ENCODE peak calls at places on chromosome 6, in eight cellular contexts. W, B, R, G, S, A, H and F are unnamed samples.
A peak's percentile ranks its signal among the peaks of the same experiment; 100 is the strongest.

GRCh38 chr6:116413357-116413756 is 42.6 kb downstream of the DSE start:
- DNase-seq in S (no peak), A (no peak), H (no peak), B (no peak), W (no peak), G (no peak), R (no peak), F (no peak)

GRCh38 chr6:111585241-111585968 is 20.3 kb downstream of the TRAF3IP2 start:
- DNase-seq in S (no peak), W (no peak), R (no peak), H (peak; percentile 57), G (no peak), A (no peak), B (peak; percentile 83), F (no peak)

GRCh38 chr6:12138377-12138776 is 126.3 kb downstream of the HIVEP1 start:
- DNase-seq in A (no peak), B (no peak), G (no peak), W (no peak), H (no peak), R (no peak), S (no peak), F (no peak)

GRCh38 chr6:36241728-36242127 is 28.1 kb upstream of the PNPLA1 start:
- DNase-seq in A (no peak), G (peak; percentile 71), B (peak; percentile 37), R (no peak), H (no peak), W (no peak), S (no peak), F (no peak)

GRCh38 chr6:129181001-129181400 is 298.1 kb downstream of the LAMA2 start:
- DNase-seq in A (no peak), S (no peak), B (no peak), R (no peak), W (no peak), H (no peak), G (no peak), F (no peak)

GRCh38 chr6:18586133-18586532 is 199.0 kb downstream of the RNF144B start:
- DNase-seq in W (no peak), H (no peak), B (no peak), S (no peak), G (no peak), R (no peak), A (no peak), F (no peak)

GRCh38 chr6:169986171-169986847 is 234.9 kb downstream of the ERMARD start:
- DNase-seq in W (no peak), R (no peak), H (no peak), S (no peak), G (no peak), B (no peak), A (no peak), F (no peak)

GRCh38 chr6:81241717-81242116 is 510.8 kb downstream of the TENT5A start:
- DNase-seq in G (no peak), W (peak; percentile 23), S (peak; percentile 70), B (peak; percentile 65), R (peak; percentile 43), H (peak; percentile 52), A (peak; percentile 68), F (peak; percentile 27)

GRCh38 chr6:108564178-108564577 is 3.5 kb downstream of the FOXO3 start:
- DNase-seq in S (no peak), W (no peak), R (no peak), H (peak; percentile 92), A (no peak), G (no peak), B (peak; percentile 95), F (peak; percentile 76)

GRCh38 chr6:33771342-33772113 is 17.4 kb downstream of the LEMD2 start:
- DNase-seq in R (peak; percentile 95), W (peak; percentile 92), G (peak; percentile 70), B (peak; percentile 97), A (peak; percentile 96), S (peak; percentile 94), H (peak; percentile 50), F (peak; percentile 19)

GRCh38 chr6:170162771-170163404 is 128.0 kb downstream of the DLL1 start:
- DNase-seq in R (no peak), B (no peak), G (no peak), W (no peak), H (no peak), S (no peak), A (no peak), F (no peak)

GRCh38 chr6:38638941-38639497 is 710 bp downstream of the BTBD9 start:
- DNase-seq in G (peak; percentile 45), H (peak; percentile 37), R (peak; percentile 55), B (peak; percentile 87), W (no peak), S (peak; percentile 77), A (peak; percentile 56), F (peak; percentile 3)

GRCh38 chr6:156308604-156309003 is 468.6 kb upstream of the ARID1B start:
- DNase-seq in W (no peak), B (no peak), R (no peak), A (no peak), S (no peak), H (no peak), G (no peak), F (no peak)

GRCh38 chr6:19869464-19869863 is 32.3 kb downstream of the ID4 start:
- DNase-seq in A (peak; percentile 49), S (no peak), B (no peak), W (no peak), G (peak; percentile 66), H (peak; percentile 14), R (peak; percentile 33), F (no peak)

GRCh38 chr6:28597924-28598323 is 72.2 kb downstream of the GPX5 start:
- DNase-seq in W (peak; percentile 44), H (peak; percentile 22), S (peak; percentile 33), G (no peak), A (peak; percentile 66), R (peak; percentile 43), B (peak; percentile 17), F (peak; percentile 42)

GRCh38 chr6:79076160-79076559 is 1.9 kb downstream of the PHIP start:
- DNase-seq in W (peak; percentile 7), A (no peak), G (peak; percentile 10), S (no peak), B (peak; percentile 50), R (no peak), H (no peak), F (no peak)

GRCh38 chr6:10659697-10660348 is 34.6 kb downstream of the C6orf52 start:
- DNase-seq in B (no peak), R (peak; percentile 39), S (peak; percentile 61), W (peak; percentile 46), G (no peak), H (no peak), A (peak; percentile 69), F (no peak)
- H3K4me3 ChIP-seq in B (no peak overlapping the region), R (peak overlapping the region; percentile 28), S (peak overlapping the region; percentile 29), W (peak overlapping the region; percentile 51), G (no peak overlapping the region), H (no peak overlapping the region), A (peak overlapping the region; percentile 73), F (no peak overlapping the region)

GRCh38 chr6:13248053-13248452 is 80.3 kb downstream of the TBC1D7 start:
- DNase-seq in G (no peak), H (peak; percentile 14), A (peak; percentile 47), W (no peak), S (peak; percentile 28), B (no peak), R (peak; percentile 9), F (no peak)
- TF ChIP-seq EZH2phosphoT487 in G (no peak), H (no peak), A (no peak), W (no peak), S (no peak), B (no peak), R (no peak), F (no peak)

GRCh38 chr6:71983131-71983530 is 96.8 kb downstream of the RIMS1 start:
- DNase-seq in B (no peak), A (no peak), H (no peak), S (no peak), W (no peak), R (no peak), G (no peak), F (no peak)
- H3K4me2 ChIP-seq in B (no peak overlapping the region), A (no peak overlapping the region), H (no peak overlapping the region), S (no peak overlapping the region), W (no peak overlapping the region), R (no peak overlapping the region), G (no peak overlapping the region), F (no peak overlapping the region)

GRCh38 chr6:31465185-31465536 is 32.8 kb upstream of the MICB start:
- DNase-seq in B (no peak), R (no peak), W (no peak), G (no peak), S (no peak), A (no peak), H (no peak), F (no peak)

GRCh38 chr6:31464252-31465184 is 33.4 kb upstream of the MICB start:
- DNase-seq in G (no peak), B (no peak), W (no peak), S (no peak), A (no peak), H (no peak), R (no peak), F (no peak)

GRCh38 chr6:31466466-31466865 is 31.5 kb upstream of the MICB start:
- DNase-seq in B (no peak), H (no peak), G (no peak), W (no peak), A (no peak), S (no peak), R (no peak), F (no peak)

GRCh38 chr6:31467151-31467550 is 30.8 kb upstream of the MICB start:
- DNase-seq in S (no peak), W (no peak), R (peak; percentile 33), A (peak; percentile 27), H (no peak), G (no peak), B (no peak), F (no peak)

DNA sequence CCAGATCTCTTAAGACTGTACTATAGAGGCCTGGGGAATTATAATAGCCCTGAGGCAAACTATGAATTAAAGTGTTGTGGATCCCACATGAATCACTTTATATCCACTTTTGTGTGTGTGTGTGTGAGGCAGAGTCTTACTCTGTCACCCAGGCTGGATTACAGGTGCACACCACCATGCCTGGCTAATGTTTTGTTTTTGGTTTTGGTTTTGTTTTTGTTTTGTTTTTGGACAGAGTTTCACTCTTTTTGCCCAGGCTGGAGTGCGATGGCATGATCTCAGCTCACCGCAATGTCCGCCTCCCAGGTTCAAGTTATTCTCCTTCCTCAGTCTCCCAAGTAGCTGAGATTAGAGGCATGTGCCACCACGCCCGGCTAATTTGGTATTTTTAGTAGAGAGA is 32.2 kb upstream of the MICB start:
- DNase-seq in B (no peak), H (no peak), R (no peak), G (no peak), S (no peak), A (no peak), W (no peak), F (no peak)
- H3K4me3 ChIP-seq in B (no peak overlapping the region), H (no peak overlapping the region), R (no peak overlapping the region), G (no peak overlapping the region), S (no peak overlapping the region), A (no peak overlapping the region), W (no peak overlapping the region), F (no peak overlapping the region)

GRCh38 chr6:85453490-85453889 is 3.6 kb downstream of the NT5E start:
- DNase-seq in H (no peak), A (no peak), G (peak; percentile 14), R (no peak), S (no peak), W (no peak), B (no peak), F (no peak)
- TF ChIP-seq EZH2phosphoT487 in H (no peak), A (no peak), G (no peak), R (no peak), S (no peak), W (no peak), B (no peak), F (no peak)